ENCODE peak calls at places on chromosomes 2 and 18, in eight cellular contexts. One of them, this sample, is unnamed.

GRCh38 chr2:71695235-71696120 is 242.1 kb downstream of the DYSF start:
- DNase-seq in PC-3: no peak
- DNase-seq in naive thymus-derived CD4-positive, alpha-beta T cell: no peak
- DNase-seq in NCI-H2107: no peak
- DNase-seq in hepatic stellate cell: no peak
- DNase-seq in GM12891: no peak
- DNase-seq in foreskin fibroblast: no peak
- DNase-seq in epithelial cell of esophagus: no peak
- DNase-seq in this sample: no peak

GRCh38 chr18:3380384-3380961 is 69.5 kb upstream of the TGIF1 start:
- DNase-seq in NCI-H2107: no peak
- DNase-seq in foreskin fibroblast: peak
- DNase-seq in epithelial cell of esophagus: peak
- DNase-seq in PC-3: peak
- DNase-seq in hepatic stellate cell: no peak
- DNase-seq in naive thymus-derived CD4-positive, alpha-beta T cell: no peak
- DNase-seq in GM12891: no peak
- DNase-seq in this sample: peak

GRCh38 chr2:221914334-221914733 is 342.2 kb upstream of the EPHA4 start:
- DNase-seq in naive thymus-derived CD4-positive, alpha-beta T cell: no peak
- DNase-seq in epithelial cell of esophagus: no peak
- DNase-seq in PC-3: no peak
- DNase-seq in NCI-H2107: no peak
- DNase-seq in GM12891: no peak
- DNase-seq in foreskin fibroblast: peak
- DNase-seq in hepatic stellate cell: no peak
- DNase-seq in this sample: no peak

GRCh38 chr2:86072271-86072858 is 33.3 kb downstream of the POLR1A start:
- DNase-seq in hepatic stellate cell: no peak
- DNase-seq in naive thymus-derived CD4-positive, alpha-beta T cell: no peak
- DNase-seq in foreskin fibroblast: peak
- DNase-seq in GM12891: peak
- DNase-seq in NCI-H2107: no peak
- DNase-seq in epithelial cell of esophagus: no peak
- DNase-seq in PC-3: no peak
- DNase-seq in this sample: peak

GRCh38 chr2:143426296-143426695 is 297.1 kb downstream of the ARHGAP15 start:
- DNase-seq in PC-3: peak
- DNase-seq in epithelial cell of esophagus: peak
- DNase-seq in hepatic stellate cell: peak
- DNase-seq in foreskin fibroblast: peak
- DNase-seq in GM12891: no peak
- DNase-seq in NCI-H2107: no peak
- DNase-seq in naive thymus-derived CD4-positive, alpha-beta T cell: no peak
- DNase-seq in this sample: peak

GRCh38 chr2:88170472-88170892 is 336 bp downstream of the THNSL2 start:
- DNase-seq in NCI-H2107: no peak
- DNase-seq in naive thymus-derived CD4-positive, alpha-beta T cell: no peak
- DNase-seq in epithelial cell of esophagus: peak
- DNase-seq in GM12891: no peak
- DNase-seq in foreskin fibroblast: peak
- DNase-seq in hepatic stellate cell: no peak
- DNase-seq in PC-3: no peak
- DNase-seq in this sample: peak

GRCh38 chr2:58862234-58862633 is 621.1 kb upstream of the FANCL start:
- DNase-seq in GM12891: no peak
- DNase-seq in foreskin fibroblast: no peak
- DNase-seq in naive thymus-derived CD4-positive, alpha-beta T cell: no peak
- DNase-seq in PC-3: no peak
- DNase-seq in hepatic stellate cell: no peak
- DNase-seq in epithelial cell of esophagus: no peak
- DNase-seq in NCI-H2107: no peak
- DNase-seq in this sample: no peak

GRCh38 chr2:156190532-156190931 is 142.0 kb downstream of the NR4A2 start:
- DNase-seq in PC-3: no peak
- DNase-seq in NCI-H2107: no peak
- DNase-seq in naive thymus-derived CD4-positive, alpha-beta T cell: no peak
- DNase-seq in foreskin fibroblast: no peak
- DNase-seq in GM12891: no peak
- DNase-seq in epithelial cell of esophagus: no peak
- DNase-seq in hepatic stellate cell: no peak
- DNase-seq in this sample: no peak

GRCh38 chr2:74457549-74458131 is 598 bp upstream of the WBP1 start:
- DNase-seq in naive thymus-derived CD4-positive, alpha-beta T cell: peak
- DNase-seq in NCI-H2107: peak
- DNase-seq in foreskin fibroblast: peak
- DNase-seq in epithelial cell of esophagus: peak
- DNase-seq in GM12891: no peak
- DNase-seq in PC-3: peak
- DNase-seq in hepatic stellate cell: no peak
- DNase-seq in this sample: peak

GRCh38 chr2:239249781-239250180 is 151.0 kb downstream of the HDAC4 start:
- DNase-seq in naive thymus-derived CD4-positive, alpha-beta T cell: no peak
- DNase-seq in PC-3: no peak
- DNase-seq in hepatic stellate cell: peak
- DNase-seq in NCI-H2107: no peak
- DNase-seq in epithelial cell of esophagus: no peak
- DNase-seq in foreskin fibroblast: peak
- DNase-seq in GM12891: no peak
- DNase-seq in this sample: no peak

GRCh38 chr2:47720036-47720435 is 62.9 kb upstream of the MSH6 start:
- DNase-seq in PC-3: no peak
- DNase-seq in epithelial cell of esophagus: peak
- DNase-seq in NCI-H2107: no peak
- DNase-seq in naive thymus-derived CD4-positive, alpha-beta T cell: no peak
- DNase-seq in foreskin fibroblast: peak
- DNase-seq in hepatic stellate cell: no peak
- DNase-seq in GM12891: no peak
- DNase-seq in this sample: peak

GRCh38 chr18:13587001-13587400 is 139.4 kb downstream of the FAM210A start:
- DNase-seq in GM12891: no peak
- DNase-seq in PC-3: no peak
- DNase-seq in NCI-H2107: no peak
- DNase-seq in foreskin fibroblast: no peak
- DNase-seq in hepatic stellate cell: no peak
- DNase-seq in epithelial cell of esophagus: no peak
- DNase-seq in naive thymus-derived CD4-positive, alpha-beta T cell: no peak
- DNase-seq in this sample: no peak

GRCh38 chr2:20143263-20143662 is 81.7 kb downstream of the SDC1 start:
- DNase-seq in epithelial cell of esophagus: peak
- DNase-seq in hepatic stellate cell: no peak
- DNase-seq in GM12891: no peak
- DNase-seq in PC-3: peak
- DNase-seq in naive thymus-derived CD4-positive, alpha-beta T cell: no peak
- DNase-seq in NCI-H2107: no peak
- DNase-seq in foreskin fibroblast: peak
- DNase-seq in this sample: no peak

GRCh38 chr2:175732523-175732922 is 269.5 kb downstream of the LNPK start:
- DNase-seq in naive thymus-derived CD4-positive, alpha-beta T cell: no peak
- DNase-seq in NCI-H2107: no peak
- DNase-seq in PC-3: no peak
- DNase-seq in GM12891: no peak
- DNase-seq in epithelial cell of esophagus: no peak
- DNase-seq in hepatic stellate cell: no peak
- DNase-seq in foreskin fibroblast: no peak
- DNase-seq in this sample: no peak

This sample was measured in MCF 10A.